ENCODE peak calls at places on chromosomes 11 and 22, in seven cellular contexts. M, X, L, D, H, A and K are unnamed samples.

GRCh38 chr11:42521994-42522393 is 789.8 kb upstream of the API5 start:
- DNase-seq in X (no peak), L (no peak), M (no peak), A (no peak), D (no peak), H (no peak), K (no peak)

GRCh38 chr11:17991799-17992433 is 20.9 kb downstream of the SERGEF start:
- DNase-seq in H (no peak), D (no peak), M (peak), X (peak), L (peak), A (no peak), K (no peak)

GRCh38 chr22:29216873-29217666 is 11.4 kb downstream of the EMID1 start:
- DNase-seq in X (no peak), M (no peak), D (peak), L (no peak), H (peak), A (peak), K (no peak)

GRCh38 chr22:32354360-32355351 is 3.0 kb upstream of the RFPL3 start:
- DNase-seq in H (no peak), X (no peak), M (no peak), D (no peak), L (no peak), A (no peak), K (no peak)

GRCh38 chr11:113553905-113554304 is 78.7 kb upstream of the DRD2 start:
- DNase-seq in D (no peak), M (no peak), L (no peak), X (no peak), H (no peak), A (no peak), K (no peak)

GRCh38 chr11:2991477-2992233 is 474 bp downstream of the NAP1L4 start:
- DNase-seq in L (no peak), H (no peak), A (peak), D (no peak), X (peak), M (no peak), K (no peak)

GRCh38 chr22:29032584-29032983 is 29.0 kb downstream of the C22orf31 start:
- DNase-seq in H (no peak), A (peak), D (peak), M (no peak), L (no peak), X (no peak), K (no peak)

GRCh38 chr22:19942886-19943664 is 1.5 kb upstream of the TXNRD2 start:
- DNase-seq in A (peak), D (peak), H (no peak), X (peak), L (no peak), M (no peak), K (no peak)

GRCh38 chr22:26753125-26753862 is 95.9 kb downstream of the MIAT start:
- DNase-seq in D (no peak), A (no peak), X (no peak), M (no peak), L (no peak), H (no peak), K (no peak)

GRCh38 chr22:20656902-20657836 is 116.7 kb upstream of the SERPIND1 start:
- DNase-seq in L (no peak), A (no peak), H (no peak), M (no peak), D (no peak), X (no peak), K (no peak)